ENCODE peak calls at places on chromosomes 3 and 15, in four cellular contexts. N, T, R and M are unnamed samples.

GRCh38 chr3:64595253-64595694 is 92.5 kb downstream of the ADAMTS9 start:
- DNase-seq in R (peak), T (no peak), N (no peak), M (no peak)

GRCh38 chr3:136078421-136079364 is 113.2 kb downstream of the PPP2R3A start:
- DNase-seq in T (no peak), N (peak), R (no peak), M (no peak)

GRCh38 chr3:128188326-128188725 is 35.0 kb downstream of the EEFSEC start:
- DNase-seq in R (peak), N (no peak), T (no peak), M (no peak)

GRCh38 chr3:119305271-119305670 is 11.1 kb downstream of the ARHGAP31 start:
- DNase-seq in T (no peak), R (no peak), N (no peak), M (no peak)

GRCh38 chr3:144104146-144104545 is 132.5 kb downstream of the DIPK2A start:
- DNase-seq in N (no peak), T (no peak), R (no peak), M (no peak)

GRCh38 chr3:126536126-126536525 is 12.2 kb downstream of the CHST13 start:
- DNase-seq in R (no peak), N (no peak), T (no peak), M (no peak)

GRCh38 chr3:172203522-172204258 is 164.3 kb downstream of the FNDC3B start:
- DNase-seq in N (no peak), T (no peak), R (peak), M (no peak)

GRCh38 chr3:42366550-42366949 is 43.9 kb downstream of the LYZL4 start:
- DNase-seq in T (no peak), R (no peak), N (no peak), M (no peak)

GRCh38 chr3:17204049-17204650 is 319.4 kb downstream of the PLCL2 start:
- DNase-seq in N (no peak), T (no peak), R (peak), M (no peak)

GRCh38 chr15:85507114-85507513 is 126.7 kb downstream of the AKAP13 start:
- DNase-seq in N (no peak), R (no peak), T (no peak), M (no peak)

GRCh38 chr3:117734431-117734830 is 1024.9 kb downstream of the TUSC7 start:
- DNase-seq in R (peak), N (no peak), T (no peak), M (no peak)

GRCh38 chr3:101938262-101938847 is 89.0 kb downstream of the NFKBIZ start:
- DNase-seq in T (no peak), N (no peak), R (no peak), M (no peak)

DNA sequence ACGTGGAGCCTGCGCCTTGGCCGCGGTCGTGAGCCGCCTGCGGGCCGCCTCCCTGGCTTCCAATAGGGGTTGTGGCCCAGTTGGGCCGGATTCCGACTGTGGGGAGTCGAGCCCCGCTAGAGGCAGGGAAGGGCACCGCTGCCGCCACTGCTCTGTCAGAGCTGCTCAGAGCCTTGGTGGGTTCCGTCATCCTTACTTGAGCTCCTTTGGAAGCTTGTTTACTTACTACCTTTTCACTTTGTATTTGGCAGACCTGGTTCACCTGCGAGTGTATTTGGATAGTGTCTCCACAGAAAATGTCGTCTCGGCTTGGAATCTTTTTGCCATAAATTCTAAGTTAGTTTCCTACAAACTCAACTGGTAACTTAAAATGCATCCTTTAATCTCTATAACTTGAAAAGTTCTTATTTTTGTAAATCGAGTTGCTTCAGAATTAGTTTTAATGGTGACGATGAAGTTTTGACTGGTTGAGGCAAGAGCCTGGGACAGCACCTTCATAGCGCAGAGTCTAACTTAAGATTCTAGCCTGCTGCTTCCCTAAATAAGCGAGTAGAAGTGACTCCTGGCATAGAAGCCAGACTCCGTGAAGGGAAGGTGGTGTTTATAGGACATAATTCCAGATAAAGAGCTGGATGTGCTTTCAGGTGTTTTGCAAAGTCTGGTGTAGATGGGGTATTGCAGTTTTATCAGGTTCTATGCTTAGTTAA is 800 bp downstream of the DAG1 start:
- DNase-seq in T (no peak), R (peak), N (no peak), M (no peak)
- TF ChIP-seq CTCF in T (no peak), R (no peak), N (no peak), M (no peak)

DNA sequence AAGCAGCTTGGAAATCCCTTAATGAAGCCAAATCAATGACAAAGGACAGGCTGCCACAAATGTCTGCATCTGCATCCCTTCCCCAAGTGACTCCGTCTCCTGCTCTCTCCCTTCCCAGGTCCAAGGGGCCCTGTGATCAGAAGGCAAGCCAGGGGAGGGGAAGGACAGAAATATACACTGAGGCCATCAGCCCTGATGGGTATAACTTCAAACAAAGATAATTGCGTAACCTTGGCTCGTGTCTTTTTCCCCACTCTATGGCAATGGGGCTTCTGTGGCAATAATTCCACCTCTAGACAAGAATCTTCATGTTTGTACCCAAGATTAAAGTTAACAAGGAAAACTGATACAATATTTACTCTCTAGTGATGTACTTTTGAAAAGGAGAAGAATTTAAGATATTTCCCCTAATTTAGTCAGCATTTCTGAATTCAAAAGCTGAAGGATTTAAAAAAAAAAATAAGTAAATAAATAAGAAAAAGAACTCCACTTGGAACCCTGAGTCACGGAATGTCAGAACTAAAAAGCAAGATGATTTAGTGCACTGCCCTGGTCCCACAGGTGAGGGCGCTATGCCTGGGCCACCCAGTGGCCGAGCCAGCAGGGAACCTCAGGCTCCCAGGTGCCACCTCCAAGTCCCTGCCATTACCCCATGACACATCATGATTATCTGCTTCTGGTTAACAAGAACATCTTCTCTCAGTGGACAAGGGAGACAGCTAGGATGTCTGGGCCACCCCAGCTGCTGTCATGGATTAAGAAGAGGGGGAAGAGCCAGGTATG is 154.5 kb downstream of the STT3B start:
- DNase-seq in T (no peak), N (no peak), R (no peak), M (no peak)
- TF ChIP-seq CTCF in T (peak), N (peak), R (no peak), M (no peak)

GRCh38 chr3:52291508-52292181 is 4.0 kb downstream of the GLYCTK start:
- DNase-seq in T (no peak), N (peak), R (no peak), M (no peak)
- TF ChIP-seq CTCF in T (peak), N (peak), R (peak), M (peak)

GRCh38 chr15:78319588-78319987 is 20.2 kb upstream of the SKIC8 start:
- DNase-seq in T (no peak), N (no peak), R (no peak), M (no peak)

GRCh38 chr15:78320173-78320572 is 20.0 kb upstream of the CRABP1 start:
- DNase-seq in T (no peak), N (no peak), R (no peak), M (no peak)

GRCh38 chr15:78316211-78317077 is 17.0 kb upstream of the SKIC8 start:
- DNase-seq in N (peak), R (no peak), T (no peak), M (no peak)

GRCh38 chr15:78315686-78316085 is 16.3 kb upstream of the SKIC8 start:
- DNase-seq in N (peak), T (no peak), R (no peak), M (no peak)

DNA sequence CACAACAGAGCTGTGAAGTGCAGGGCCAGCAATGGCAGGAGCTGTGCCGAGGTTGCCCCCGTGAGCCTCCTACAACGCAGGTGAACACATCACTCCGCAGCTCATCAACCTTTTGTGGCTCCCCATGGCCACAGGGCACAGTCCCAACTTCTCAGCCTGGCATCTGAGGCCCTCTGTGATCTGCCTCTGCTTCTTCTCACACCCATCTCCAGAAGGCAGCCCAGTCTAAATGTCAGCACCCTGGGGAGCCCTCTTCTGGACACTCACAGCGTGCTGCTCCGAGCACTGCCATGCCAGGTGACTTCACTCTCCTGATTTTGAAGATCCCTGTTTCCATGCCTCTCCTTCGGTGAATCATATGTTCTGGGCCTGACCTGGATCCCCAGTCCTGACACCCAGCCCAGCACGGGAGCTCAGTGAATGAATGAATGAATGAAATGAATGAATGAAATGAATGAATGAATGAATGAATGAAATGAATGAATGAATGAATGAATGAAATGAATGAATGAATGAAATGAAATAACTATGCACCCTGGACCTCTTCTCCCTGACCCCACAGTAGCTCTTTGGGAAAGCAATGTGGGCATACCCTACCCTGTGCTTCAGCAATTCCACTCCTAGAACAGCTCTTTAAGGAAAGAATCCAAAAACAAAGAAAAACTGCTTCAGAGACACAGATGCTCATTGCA is 17.9 kb upstream of the SKIC8 start:
- DNase-seq in T (no peak), R (no peak), N (peak), M (no peak)
- TF ChIP-seq CTCF in T (peak), R (peak), N (no peak), M (no peak)

GRCh38 chr15:31333119-31333518 is 6.5 kb downstream of the KLF13 start:
- DNase-seq in T (no peak), R (no peak), N (no peak), M (no peak)
- TF ChIP-seq CTCF in T (no peak), R (no peak), N (no peak), M (no peak)

DNA sequence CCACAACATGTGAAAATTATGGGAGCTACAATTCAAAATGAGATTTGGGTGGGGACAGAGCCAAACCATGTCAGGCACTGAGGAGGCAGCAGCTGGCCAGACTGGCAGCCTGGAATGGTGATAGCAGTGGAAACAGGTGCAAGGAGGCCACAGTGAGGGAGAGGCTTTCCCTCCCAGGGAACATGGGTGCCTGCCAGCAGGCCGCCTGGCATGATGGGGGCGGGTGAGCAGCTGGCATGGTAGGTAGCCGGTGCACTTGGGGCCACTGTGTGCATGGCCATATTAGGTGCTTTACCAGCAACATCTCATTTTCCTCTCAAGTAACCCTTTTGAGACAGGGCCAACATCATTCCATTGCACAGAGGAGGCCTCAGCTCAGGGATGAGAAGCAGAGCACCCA is 18.3 kb upstream of the MRPS22 start:
- DNase-seq in N (no peak), R (no peak), T (no peak), M (no peak)
- TF ChIP-seq CTCF in N (no peak), R (no peak), T (no peak), M (no peak)

GRCh38 chr3:174325834-174326705 is 533.1 kb upstream of the NAALADL2 start:
- DNase-seq in N (no peak), R (peak), T (no peak), M (peak)
- TF ChIP-seq CTCF in N (no peak), R (no peak), T (no peak), M (peak)